ENCODE peak calls at places on chromosomes 12 and 14, in six cellular contexts. P is hippocampal formation, S is cardiac muscle cell, U is endothelial cell, W is substantia nigra, A is lower lobe of right lung. O is an unnamed sample.

GRCh38 chr14:98138666-98139065 is 1133.3 kb downstream of the BCL11B start:
- DNase-seq in P (no peak), S (peak), U (peak), W (no peak), A (no peak), O (peak)

GRCh38 chr14:99809376-99809775 is 16.2 kb downstream of the EML1 start:
- DNase-seq in P (no peak), S (no peak), U (no peak), W (no peak), A (no peak), O (no peak)

GRCh38 chr12:112837629-112838191 is 46.2 kb downstream of the RPH3A start:
- DNase-seq in P (no peak), S (no peak), U (no peak), W (no peak), A (no peak), O (no peak)

GRCh38 chr12:5073838-5074237 is 30.2 kb downstream of the KCNA5 start:
- DNase-seq in P (no peak), S (no peak), U (no peak), W (no peak), A (no peak), O (no peak)

GRCh38 chr12:93145086-93145485 is 216.0 kb upstream of the EEA1 start:
- DNase-seq in P (no peak), S (no peak), U (no peak), W (no peak), A (no peak), O (no peak)

GRCh38 chr12:114673169-114673833 is 10.7 kb downstream of the TBX3 start:
- DNase-seq in P (no peak), S (peak), U (no peak), W (no peak), A (no peak), O (no peak)

GRCh38 chr12:25249951-25250738 is 584 bp downstream of the KRAS start:
- DNase-seq in P (no peak), S (peak), U (peak), W (no peak), A (peak), O (peak)

GRCh38 chr12:128914908-128915563 is 61.8 kb downstream of the GLT1D1 start:
- DNase-seq in P (peak), S (peak), U (no peak), W (no peak), A (no peak), O (no peak)

GRCh38 chr12:19440916-19441315 is 1.6 kb downstream of the AEBP2 start:
- DNase-seq in P (no peak), S (no peak), U (no peak), W (no peak), A (no peak), O (no peak)

GRCh38 chr12:65879878-65880277 is 55.6 kb downstream of the HMGA2 start:
- DNase-seq in P (no peak), S (no peak), U (no peak), W (no peak), A (no peak), O (no peak)

GRCh38 chr12:119440961-119441360 is 106.4 kb downstream of the CCDC60 start:
- DNase-seq in P (no peak), S (no peak), U (no peak), W (no peak), A (no peak), O (no peak)

GRCh38 chr14:104557086-104557485 is 22.5 kb upstream of the C14orf180 start:
- DNase-seq in P (no peak), S (no peak), U (no peak), W (no peak), A (peak), O (no peak)

GRCh38 chr12:82090188-82090587 is 268.0 kb downstream of the CCDC59 start:
- DNase-seq in P (no peak), S (no peak), U (no peak), W (no peak), A (no peak), O (no peak)

O was measured in D341Med.